ENCODE peak calls at places on chromosomes 12 and 14, in four cellular contexts. I is WTC11; J is RWPE1; M is stimulated activated CD8-positive, alpha-beta memory T cell treated with anti-CD3 and anti-CD28 coated beads, Interleukin-12 subunit alpha, Interleukin-12 subunit beta, amount 100 ng/mL, for 4 hours. Q is an unnamed sample.

GRCh38 chr12:68400231-68400829 is 68.2 kb upstream of the MDM1 start:
- DNase-seq in I (no peak), J (no peak), M (no peak), Q (no peak)

GRCh38 chr12:171743-172705 is 41.9 kb downstream of the SLC6A12 start:
- DNase-seq in I (no peak), J (no peak), M (no peak), Q (no peak)

GRCh38 chr12:24947541-24948451 is 1.1 kb downstream of the BCAT1 start:
- DNase-seq in I (no peak), J (no peak), M (no peak), Q (no peak)

GRCh38 chr12:116381744-116382455 is 104.4 kb upstream of the MED13L start:
- DNase-seq in I (peak; percentile 58), J (peak; percentile 81), M (no peak), Q (no peak)

GRCh38 chr12:96061864-96062453 is 26.6 kb upstream of the LTA4H start:
- DNase-seq in I (peak; percentile 78), J (peak; percentile 65), M (peak; percentile 34), Q (peak; percentile 81)

GRCh38 chr12:69440886-69441285 is 29.3 kb upstream of the FRS2 start:
- DNase-seq in I (no peak), J (no peak), M (no peak), Q (no peak)

GRCh38 chr12:116164976-116165425 is 112.5 kb downstream of the MED13L start:
- DNase-seq in I (no peak), J (peak; percentile 67), M (no peak), Q (peak; percentile 68)

GRCh38 chr14:73727181-73727580 is 13.0 kb upstream of the PNMA1 start:
- DNase-seq in I (no peak), J (no peak), M (no peak), Q (no peak)

GRCh38 chr14:55938249-55938791 is 179.9 kb upstream of the PELI2 start:
- DNase-seq in I (no peak), J (peak; percentile 69), M (no peak), Q (no peak)

GRCh38 chr14:91946313-91947195 is 940 bp downstream of the FBLN5 start:
- DNase-seq in I (no peak), J (no peak), M (no peak), Q (no peak)

GRCh38 chr12:104480826-104481457 is 24.2 kb downstream of the CHST11 start:
- DNase-seq in I (no peak), J (no peak), M (no peak), Q (no peak)

GRCh38 chr12:19482551-19483109 is 43.3 kb downstream of the AEBP2 start:
- DNase-seq in I (peak; percentile 51), J (peak; percentile 41), M (peak; percentile 15), Q (no peak)

GRCh38 chr12:54988402-54989054 is 4.0 kb upstream of the TESPA1 start:
- DNase-seq in I (no peak), J (no peak), M (no peak), Q (no peak)

GRCh38 chr12:107684029-107684790 is 1.4 kb upstream of the PWP1 start:
- DNase-seq in I (no peak), J (no peak), M (no peak), Q (no peak)

GRCh38 chr12:70040141-70040540 is 203.1 kb upstream of the CNOT2 start:
- DNase-seq in I (no peak), J (no peak), M (no peak), Q (no peak)

GRCh38 chr12:110744697-110745264 is 2.1 kb upstream of the PPP1CC start:
- DNase-seq in I (no peak), J (peak; percentile 80), M (no peak), Q (peak; percentile 89)

GRCh38 chr12:113647048-113647447 is 175.4 kb upstream of the LHX5 start:
- DNase-seq in I (peak; percentile 64), J (no peak), M (no peak), Q (no peak)

Q was measured in LoVo.